ENCODE peak calls at places on chromosome 15, in five cellular contexts. L is transverse colon, Z is brain microvascular endothelial cell, I is HFF-Myc, H is heart right ventricle. D is an unnamed sample.

GRCh38 chr15:56869573-56869972 is 48.9 kb upstream of the TCF12 start:
- DNase-seq in L (peak), H (peak), I (no peak), Z (peak), D (no peak)

GRCh38 chr15:46409879-46410278 is 775.0 kb downstream of the SQOR start:
- DNase-seq in I (no peak), L (no peak), Z (no peak), H (no peak), D (no peak)

GRCh38 chr15:68241088-68241935 is 11.8 kb upstream of the CLN6 start:
- DNase-seq in Z (no peak), H (no peak), L (no peak), I (no peak), D (no peak)

GRCh38 chr15:88812137-88812536 is 8.9 kb downstream of the ACAN start:
- DNase-seq in H (no peak), Z (no peak), L (no peak), I (no peak), D (no peak)

GRCh38 chr15:32833323-32833944 is 115.6 kb downstream of the GREM1 start:
- DNase-seq in Z (no peak), H (no peak), I (no peak), L (no peak), D (no peak)

GRCh38 chr15:87120555-87120954 is 1040.9 kb downstream of the AGBL1 start:
- DNase-seq in L (no peak), H (no peak), Z (no peak), I (no peak), D (no peak)

GRCh38 chr15:39244776-39245175 is 336.1 kb upstream of the THBS1 start:
- DNase-seq in I (no peak), L (no peak), H (no peak), Z (no peak), D (no peak)

GRCh38 chr15:71596672-71597071 is 213.7 kb upstream of the NR2E3 start:
- DNase-seq in H (peak), L (peak), I (no peak), Z (no peak), D (no peak)

GRCh38 chr15:46576611-46577010 is 941.8 kb downstream of the SQOR start:
- DNase-seq in I (no peak), L (peak), Z (no peak), H (no peak), D (no peak)

GRCh38 chr15:95132774-95133173 is 901.4 kb downstream of the MCTP2 start:
- DNase-seq in H (no peak), L (no peak), Z (peak), I (no peak), D (peak)

GRCh38 chr15:78763796-78764241 is 47.4 kb downstream of the ADAMTS7 start:
- DNase-seq in L (no peak), Z (no peak), I (no peak), H (no peak), D (no peak)

GRCh38 chr15:74746389-74746788 is 2.3 kb upstream of the CYP1A2 start:
- DNase-seq in L (no peak), H (no peak), Z (no peak), I (no peak), D (no peak)

GRCh38 chr15:49235446-49236207 is 65.6 kb downstream of the GALK2 start:
- DNase-seq in L (peak), I (peak), Z (peak), H (peak), D (peak)

GRCh38 chr15:29087521-29088285 is 181.9 kb downstream of the NSMCE3 start:
- DNase-seq in I (no peak), H (no peak), L (no peak), Z (no peak), D (no peak)

GRCh38 chr15:76337047-76337738 is 620 bp downstream of the ISL2 start:
- DNase-seq in I (no peak), H (no peak), Z (no peak), L (peak), D (no peak)

GRCh38 chr15:24976932-24977331 is 22.1 kb downstream of the SNRPN start:
- DNase-seq in I (no peak), Z (no peak), H (no peak), L (no peak), D (no peak)

GRCh38 chr15:74380361-74381189 is 13.1 kb upstream of the CYP11A1 start:
- DNase-seq in I (no peak), H (no peak), Z (no peak), L (no peak), D (no peak)

GRCh38 chr15:74428442-74428787 is 5.3 kb downstream of the SEMA7A start:
- DNase-seq in Z (no peak), H (no peak), L (no peak), I (no peak), D (no peak)

GRCh38 chr15:76198456-76199105 is 112.7 kb downstream of the ETFA start:
- DNase-seq in H (no peak), I (no peak), Z (no peak), L (no peak), D (no peak)

GRCh38 chr15:64191971-64192830 is 29.4 kb upstream of the PPIB start:
- DNase-seq in Z (no peak), L (no peak), I (no peak), H (no peak), D (no peak)

GRCh38 chr15:65377105-65377975 is 462 bp downstream of the IGDCC3 start:
- DNase-seq in H (no peak), Z (no peak), I (no peak), L (no peak), D (no peak)

GRCh38 chr15:68341851-68342336 is 64.3 kb downstream of the FEM1B start:
- DNase-seq in L (no peak), I (no peak), Z (no peak), H (no peak), D (no peak)

GRCh38 chr15:63054281-63054683 is 11.7 kb downstream of the TPM1 start:
- DNase-seq in H (no peak), Z (no peak), I (no peak), L (no peak), D (no peak)

GRCh38 chr15:77021803-77022381 is 27.0 kb downstream of the PSTPIP1 start:
- DNase-seq in I (no peak), Z (peak), L (no peak), H (no peak), D (peak)

GRCh38 chr15:86362556-86362955 is 282.9 kb downstream of the AGBL1 start:
- DNase-seq in Z (no peak), L (no peak), H (no peak), I (no peak), D (no peak)

GRCh38 chr15:57694264-57694663 is 12.2 kb upstream of the POLR2M start:
- DNase-seq in Z (no peak), H (no peak), I (peak), L (no peak), D (no peak)

GRCh38 chr15:63079938-63080626 is 37.5 kb downstream of the TPM1 start:
- DNase-seq in I (no peak), L (no peak), Z (peak), H (no peak), D (no peak)

GRCh38 chr15:41340189-41340695 is 7.6 kb downstream of the NUSAP1 start:
- DNase-seq in H (no peak), I (no peak), L (no peak), Z (no peak), D (no peak)

GRCh38 chr15:87354661-87355410 is 901.7 kb downstream of the NTRK3 start:
- DNase-seq in L (no peak), I (no peak), Z (peak), H (no peak), D (peak)

GRCh38 chr15:69299451-69300128 is 878 bp downstream of the PAQR5 start:
- DNase-seq in I (no peak), Z (no peak), H (no peak), L (no peak), D (no peak)

GRCh38 chr15:52563499-52564060 is 5.2 kb downstream of the ARPP19 start:
- DNase-seq in Z (no peak), L (no peak), I (no peak), H (no peak), D (no peak)
- H3K4me3 ChIP-seq in Z (no peak), L (no peak), I (no peak), H (no peak), D (no peak)

GRCh38 chr15:101193063-101193712 is 58.7 kb downstream of the CHSY1 start:
- DNase-seq in L (no peak), Z (no peak), H (peak), I (no peak), D (no peak)
- H3K4me3 ChIP-seq in L (no peak), Z (no peak), H (peak), I (no peak), D (no peak)

DNA sequence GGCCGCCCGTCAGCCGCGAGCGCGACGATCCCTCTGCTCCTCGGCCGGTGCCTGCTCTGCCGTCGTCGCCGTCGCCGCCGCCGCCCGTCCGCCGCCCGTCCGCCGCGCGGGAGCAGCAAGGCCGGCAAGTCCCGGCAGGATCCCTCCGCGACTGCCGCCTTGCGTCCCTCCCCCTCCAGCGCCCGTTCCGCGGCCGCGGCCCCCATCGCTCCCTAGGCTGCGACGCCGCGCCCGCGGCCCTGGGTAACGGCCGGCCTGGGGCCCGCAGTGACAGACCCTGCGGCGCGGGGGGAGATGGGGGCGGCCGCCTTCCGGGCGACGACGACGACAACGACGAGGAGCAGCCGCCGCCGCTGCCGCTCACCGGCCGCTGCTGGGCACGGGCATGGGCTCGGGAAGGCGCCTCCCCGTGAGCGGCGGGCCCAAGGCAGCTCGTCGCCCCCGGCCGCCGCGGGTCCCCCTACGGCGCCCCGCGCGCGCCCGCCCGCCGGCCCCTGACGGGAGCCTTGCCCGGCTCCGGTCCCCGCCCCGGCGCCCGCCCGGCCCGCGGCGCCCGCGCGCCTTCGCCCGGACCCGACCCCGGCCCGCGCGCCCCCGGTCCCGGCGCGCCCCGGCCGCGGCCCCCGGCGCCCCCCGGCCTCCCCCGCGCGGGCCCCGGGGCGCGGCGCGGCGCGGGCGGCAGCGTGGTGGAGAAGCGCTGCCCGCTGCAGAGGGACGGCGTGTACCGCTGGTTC is 177.5 kb downstream of the OR4M2 start:
- DNase-seq in L (no peak), Z (no peak), H (no peak), I (no peak), D (no peak)
- H3K4me3 ChIP-seq in L (no peak), Z (no peak), H (no peak), I (no peak), D (no peak)

GRCh38 chr15:38068600-38068999 is 134.2 kb downstream of the TMCO5A start:
- DNase-seq in L (no peak), H (no peak), I (no peak), Z (no peak), D (no peak)
- H3K4me3 ChIP-seq in L (no peak), H (peak), I (peak), Z (no peak), D (no peak)

GRCh38 chr15:45023659-45024320 is 795 bp downstream of the SORD start:
- DNase-seq in H (no peak), I (no peak), L (no peak), Z (peak), D (no peak)
- H3K4me3 ChIP-seq in H (peak), I (peak), L (peak), Z (peak), D (peak)

DNA sequence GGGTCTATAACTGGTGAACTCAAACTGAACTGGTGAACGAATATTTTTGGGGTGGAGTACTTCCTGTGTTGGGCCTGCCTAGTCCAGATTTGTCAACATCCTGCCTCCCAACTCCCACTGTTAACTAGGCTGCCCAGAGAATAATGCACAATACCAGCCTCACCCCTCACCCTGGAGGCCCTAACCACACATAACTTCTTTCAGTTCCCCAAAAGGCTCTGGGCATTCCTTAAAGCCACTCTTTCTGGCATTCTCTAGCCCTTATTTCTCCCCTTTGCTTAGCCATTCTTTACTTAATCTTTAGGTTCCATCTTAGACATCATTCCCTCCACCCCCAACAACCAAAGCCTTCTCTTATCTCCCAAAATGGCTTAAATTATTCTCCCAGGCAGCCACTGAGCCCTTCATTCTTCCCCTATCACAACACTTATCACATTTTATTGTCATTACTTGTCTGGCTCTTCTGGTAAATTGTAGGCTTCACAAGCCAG is 9.1 kb upstream of the SEC11A start:
- DNase-seq in L (no peak), Z (peak), H (peak), I (no peak), D (no peak)
- H3K4me3 ChIP-seq in L (no peak), Z (no peak), H (no peak), I (no peak), D (no peak)

GRCh38 chr15:66912001-66912400 is 153.4 kb upstream of the SMAD3 start:
- DNase-seq in I (no peak), Z (no peak), L (no peak), H (no peak), D (no peak)
- H3K4me3 ChIP-seq in I (no peak), Z (no peak), L (no peak), H (no peak), D (no peak)

DNA sequence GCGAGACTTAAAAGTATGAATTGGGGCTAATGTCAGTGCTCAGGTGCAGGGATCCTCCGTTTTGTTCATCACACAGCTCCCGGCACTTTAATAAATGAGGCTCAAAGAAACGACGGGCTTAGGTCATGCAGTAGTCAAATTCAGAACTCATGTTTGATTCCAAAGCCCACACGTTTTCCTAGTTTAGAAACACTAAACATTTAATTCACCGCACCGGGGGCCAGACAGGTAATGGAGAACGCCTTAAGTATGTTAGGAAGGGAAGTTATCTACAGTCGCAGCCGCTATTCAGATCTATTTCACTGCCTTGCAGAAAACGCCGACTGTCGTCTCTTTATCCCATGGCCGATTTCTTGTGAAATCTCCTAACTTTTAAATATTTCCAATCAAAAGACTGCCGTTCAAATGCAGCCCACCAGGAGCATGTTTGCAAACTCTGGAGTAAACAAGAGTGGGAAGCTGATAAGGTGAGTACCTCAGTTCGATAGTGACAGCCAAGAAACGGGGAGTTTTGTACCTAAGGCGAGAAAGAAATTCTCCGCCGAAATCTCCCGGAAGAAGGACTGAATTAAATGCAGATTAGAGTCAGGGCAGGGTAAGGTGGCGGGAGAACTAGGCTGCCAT is 569 bp downstream of the HIGD2B start:
- DNase-seq in Z (no peak), I (no peak), L (no peak), H (no peak), D (no peak)
- H3K4me3 ChIP-seq in Z (peak), I (peak), L (peak), H (peak), D (peak)